ENCODE peak calls at places on chromosome 14, in eight cellular contexts. E, J, S, L, N, A, X and B are unnamed samples.

GRCh38 chr14:36976571-36977023 is 195.8 kb downstream of the SLC25A21 start:
- DNase-seq in E (no peak), J (no peak), N (peak; percentile 58), A (no peak), L (no peak), S (no peak), X (no peak), B (no peak)

GRCh38 chr14:22417914-22418313 is 171.1 kb downstream of the DAD1 start:
- DNase-seq in E (no peak), X (no peak), S (no peak), J (no peak), N (no peak), L (no peak), A (no peak), B (no peak)

GRCh38 chr14:63891148-63891964 is 38.6 kb downstream of the SYNE2 start:
- DNase-seq in X (no peak), N (no peak), J (no peak), S (no peak), E (no peak), L (no peak), A (peak; percentile 16), B (no peak)

GRCh38 chr14:56378046-56378445 is 201.6 kb upstream of the TMEM260 start:
- DNase-seq in S (no peak), X (no peak), A (no peak), N (no peak), E (no peak), L (no peak), J (no peak), B (no peak)

GRCh38 chr14:99546230-99546879 is 57.7 kb downstream of the CCDC85C start:
- DNase-seq in A (no peak), J (no peak), L (no peak), N (no peak), E (no peak), X (no peak), S (no peak), B (no peak)

GRCh38 chr14:69880051-69880487 is 853 bp downstream of the SMOC1 start:
- DNase-seq in J (no peak), A (no peak), N (peak; percentile 27), E (no peak), L (no peak), X (no peak), S (peak; percentile 28), B (no peak)

GRCh38 chr14:36817071-36817930 is 155.6 kb downstream of the PAX9 start:
- DNase-seq in S (no peak), L (no peak), E (no peak), J (no peak), X (no peak), N (no peak), A (no peak), B (no peak)

GRCh38 chr14:29465095-29465494 is 462.6 kb downstream of the PRKD1 start:
- DNase-seq in J (no peak), A (no peak), L (no peak), E (no peak), X (no peak), N (no peak), S (no peak), B (no peak)

GRCh38 chr14:103112488-103113243 is 10.6 kb upstream of the TNFAIP2 start:
- DNase-seq in X (no peak), S (no peak), A (no peak), E (no peak), N (no peak), L (no peak), J (no peak), B (no peak)

GRCh38 chr14:67738740-67739504 is 37.2 kb downstream of the RDH12 start:
- DNase-seq in J (no peak), L (peak; percentile 88), E (peak; percentile 40), A (peak; percentile 27), N (peak; percentile 92), S (peak; percentile 83), X (peak; percentile 89), B (peak; percentile 88)

GRCh38 chr14:51616724-51617409 is 34.8 kb upstream of the FRMD6 start:
- DNase-seq in L (peak; percentile 64), X (no peak), J (no peak), E (no peak), A (no peak), S (peak; percentile 69), N (peak; percentile 80), B (peak; percentile 81)

GRCh38 chr14:57051633-57052032 is 217.1 kb downstream of the EXOC5 start:
- DNase-seq in A (no peak), N (no peak), L (no peak), J (no peak), X (no peak), S (no peak), E (no peak), B (no peak)

GRCh38 chr14:74290415-74290814 is 12.3 kb downstream of the ABCD4 start:
- DNase-seq in S (no peak), A (no peak), N (no peak), J (no peak), X (no peak), E (no peak), L (no peak), B (peak; percentile 20)
- TF ChIP-seq CTCF in S (no peak), A (peak; percentile 30), N (peak; percentile 50), J (peak; percentile 33), X (no peak), E (peak; percentile 26), L (no peak), B (peak; percentile 55)

GRCh38 chr14:89187501-89187900 is 229.5 kb downstream of the FOXN3 start:
- DNase-seq in E (no peak), N (no peak), X (no peak), S (no peak), J (no peak), L (no peak), A (no peak), B (no peak)
- H3K27ac ChIP-seq in E (peak overlapping the region; percentile 59), N (no peak overlapping the region), X (peak overlapping the region; percentile 16), S (no peak overlapping the region), J (no peak overlapping the region), L (peak overlapping the region; percentile 82), A (peak overlapping the region; percentile 11), B (no peak overlapping the region)

DNA sequence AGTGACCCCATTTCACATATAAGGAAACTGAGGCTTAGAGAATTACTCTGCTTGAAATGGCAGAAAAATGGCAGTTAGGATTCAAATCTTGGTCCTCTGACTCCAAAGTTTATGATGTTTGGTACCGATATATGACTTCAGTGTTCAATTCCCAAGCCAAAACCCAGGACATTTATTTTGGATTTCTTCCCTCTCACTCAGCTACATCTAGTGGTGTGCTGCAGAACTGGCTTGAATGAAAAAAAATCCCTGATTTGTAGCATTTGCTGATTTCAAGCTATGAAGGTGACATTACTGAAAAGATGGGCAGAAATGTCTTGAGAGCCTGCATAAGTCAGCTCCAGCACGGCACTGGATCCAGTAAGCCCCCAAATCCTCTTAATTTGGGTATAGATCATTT is 106.4 kb downstream of the EFCAB11 start:
- DNase-seq in J (no peak), X (no peak), L (no peak), S (no peak), A (no peak), E (no peak), N (no peak), B (no peak)
- TF ChIP-seq CTCF in J (no peak), X (peak; percentile 54), L (peak; percentile 26), S (no peak), A (peak; percentile 39), E (peak; percentile 60), N (peak; percentile 58), B (no peak)

DNA sequence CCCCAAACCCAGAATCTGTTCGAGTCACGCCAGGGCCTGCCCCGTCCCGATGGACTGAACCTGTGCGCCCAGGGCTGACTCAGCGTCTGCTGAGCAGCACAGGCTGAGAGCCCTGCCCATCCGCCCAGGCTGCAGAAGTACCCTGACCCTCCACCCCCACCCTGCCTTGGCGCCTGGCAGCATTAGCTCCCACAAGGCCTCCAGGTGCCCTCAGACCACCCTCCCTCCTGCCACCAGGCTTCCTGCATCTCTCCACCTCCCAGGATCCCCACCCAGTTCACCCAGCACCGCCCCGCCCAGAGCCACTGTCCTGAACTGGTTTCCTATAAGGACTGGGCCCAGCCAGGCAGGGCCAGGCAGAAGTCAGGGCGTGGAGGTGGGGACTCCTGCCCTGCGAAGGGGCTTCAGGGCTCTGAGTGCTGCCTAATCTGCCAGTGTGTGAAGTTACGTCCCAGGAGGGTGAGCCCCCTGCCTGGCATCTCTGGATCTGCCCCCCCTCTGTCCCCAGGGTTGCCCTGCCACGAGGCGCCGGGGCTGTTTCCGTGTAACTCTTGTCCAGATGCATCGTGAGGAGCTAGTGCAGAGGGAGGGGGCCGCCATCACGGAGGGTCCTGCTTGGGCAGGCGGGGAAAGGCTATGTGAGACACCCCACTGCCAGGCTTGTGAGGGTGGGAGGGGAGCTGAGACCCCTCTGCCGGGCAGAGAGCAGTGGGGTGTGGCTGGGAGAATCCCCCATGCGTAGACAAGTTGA is 9.1 kb downstream of the ADSS1 start:
- DNase-seq in A (peak; percentile 26), N (no peak), X (no peak), L (peak; percentile 38), E (no peak), S (no peak), J (no peak), B (peak; percentile 71)
- H3K27ac ChIP-seq in A (peak overlapping the region; percentile 82), N (no peak overlapping the region), X (peak overlapping the region; percentile 97), L (no peak overlapping the region), E (peak overlapping the region; percentile 91), S (no peak overlapping the region), J (no peak overlapping the region), B (peak overlapping the region; percentile 99)

GRCh38 chr14:93285048-93285447 is 47.8 kb downstream of the BTBD7 start:
- DNase-seq in E (no peak), S (no peak), L (no peak), A (no peak), N (no peak), J (no peak), X (no peak), B (no peak)
- TF ChIP-seq CTCF in E (no peak), S (no peak), L (no peak), A (no peak), N (no peak), J (no peak), X (no peak), B (no peak)

DNA sequence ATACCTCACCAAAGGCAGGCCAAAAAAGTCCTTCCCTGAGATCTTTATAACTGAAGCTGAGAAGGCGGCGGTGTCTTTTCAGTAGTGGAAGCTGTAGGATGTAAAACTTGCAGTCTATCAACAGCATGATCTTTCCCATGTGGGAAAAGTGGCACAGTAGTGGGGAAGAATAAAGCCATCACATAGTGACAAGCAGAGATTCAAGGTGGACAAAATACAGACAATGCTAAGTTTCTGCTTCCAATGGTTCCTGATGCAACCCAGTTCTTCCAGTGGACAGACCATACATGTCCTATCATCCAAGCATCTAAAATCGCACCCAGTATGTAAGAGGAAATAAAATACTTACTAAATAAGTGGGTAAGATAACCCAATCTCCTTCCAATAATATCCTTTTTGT is 4.1 kb downstream of the RPS6KA5 start:
- DNase-seq in E (no peak), S (no peak), X (no peak), N (no peak), J (no peak), A (no peak), L (no peak), B (no peak)
- H3K27ac ChIP-seq in E (no peak overlapping the region), S (no peak overlapping the region), X (no peak overlapping the region), N (no peak overlapping the region), J (no peak overlapping the region), A (no peak overlapping the region), L (no peak overlapping the region), B (no peak overlapping the region)